ENCODE peak calls at places on chromosomes 12 and 14, in nine cellular contexts. S, P, B, J, M, U, O, L and A are unnamed samples.

GRCh38 chr12:12823308-12823707 is 10.2 kb downstream of the DDX47 start:
- DNase-seq in S (no peak), P (no peak), B (no peak), J (no peak), M (no peak), U (no peak), O (no peak), L (peak), A (no peak)

GRCh38 chr12:42756841-42757661 is 167.5 kb upstream of the PRICKLE1 start:
- DNase-seq in S (no peak), P (peak), B (peak), J (no peak), M (peak), U (no peak), O (no peak), L (peak), A (peak)

GRCh38 chr14:45947785-45948184 is 694.8 kb upstream of the MIS18BP1 start:
- DNase-seq in S (no peak), P (no peak), B (no peak), J (no peak), M (no peak), U (no peak), O (no peak), L (no peak), A (no peak)

GRCh38 chr14:103879570-103880333 is 32.4 kb upstream of the PPP1R13B start:
- DNase-seq in S (peak), P (no peak), B (no peak), J (peak), M (no peak), U (no peak), O (no peak), L (no peak), A (no peak)

GRCh38 chr14:102088012-102088792 is 1.4 kb upstream of the HSP90AA1 start:
- DNase-seq in S (peak), P (no peak), B (no peak), J (no peak), M (peak), U (peak), O (peak), L (peak), A (no peak)

GRCh38 chr12:21906919-21907642 is 34.1 kb downstream of the ABCC9 start:
- DNase-seq in S (no peak), P (no peak), B (no peak), J (no peak), M (peak), U (peak), O (no peak), L (peak), A (no peak)

GRCh38 chr12:53791735-53792326 is 40.1 kb upstream of the CISTR start:
- DNase-seq in S (no peak), P (no peak), B (peak), J (no peak), M (peak), U (no peak), O (no peak), L (peak), A (no peak)

GRCh38 chr12:21538259-21538658 is 12.2 kb downstream of the SPX start:
- DNase-seq in S (no peak), P (no peak), B (no peak), J (no peak), M (peak), U (no peak), O (no peak), L (no peak), A (no peak)

GRCh38 chr12:2290516-2291065 is 237.8 kb downstream of the CACNA1C start:
- DNase-seq in S (no peak), P (no peak), B (no peak), J (no peak), M (no peak), U (no peak), O (no peak), L (no peak), A (no peak)

GRCh38 chr14:64760146-64760755 is 56.0 kb downstream of the PLEKHG3 start:
- DNase-seq in S (peak), P (peak), B (peak), J (no peak), M (peak), U (no peak), O (peak), L (peak), A (no peak)

GRCh38 chr14:67524152-67524963 is 8.7 kb upstream of the PLEKHH1 start:
- DNase-seq in S (no peak), P (no peak), B (no peak), J (no peak), M (peak), U (no peak), O (no peak), L (no peak), A (no peak)

GRCh38 chr14:89615421-89615820 is 198.4 kb upstream of the FOXN3 start:
- DNase-seq in S (no peak), P (no peak), B (no peak), J (no peak), M (no peak), U (no peak), O (no peak), L (no peak), A (no peak)

GRCh38 chr14:101183376-101184103 is 280.0 kb upstream of the RTL1 start:
- DNase-seq in S (no peak), P (peak), B (no peak), J (peak), M (no peak), U (no peak), O (peak), L (no peak), A (no peak)

GRCh38 chr14:68518910-68519686 is 273.8 kb downstream of the ZFP36L1 start:
- DNase-seq in S (no peak), P (peak), B (no peak), J (no peak), M (peak), U (no peak), O (no peak), L (no peak), A (no peak)

GRCh38 chr14:43647302-43647701 is 859.8 kb downstream of the FSCB start:
- DNase-seq in S (no peak), P (no peak), B (no peak), J (no peak), M (no peak), U (no peak), O (peak), L (no peak), A (no peak)

GRCh38 chr14:51652168-51653095 is 722 bp downstream of the FRMD6 start:
- DNase-seq in S (no peak), P (no peak), B (no peak), J (peak), M (no peak), U (peak), O (peak), L (no peak), A (no peak)

GRCh38 chr12:57893460-57894353 is 47.2 kb upstream of the CTDSP2 start:
- DNase-seq in S (peak), P (peak), B (no peak), J (peak), M (peak), U (peak), O (no peak), L (peak), A (peak)

GRCh38 chr14:90510208-90510607 is 113.4 kb downstream of the CALM1 start:
- DNase-seq in S (no peak), P (no peak), B (no peak), J (peak), M (no peak), U (peak), O (no peak), L (no peak), A (no peak)

GRCh38 chr12:116492703-116493324 is 66.4 kb upstream of the MAP1LC3B2 start:
- DNase-seq in S (no peak), P (peak), B (peak), J (no peak), M (peak), U (no peak), O (no peak), L (peak), A (peak)

GRCh38 chr14:99792551-99793212 is 531 bp upstream of the EML1 start:
- DNase-seq in S (peak), P (peak), B (no peak), J (no peak), M (peak), U (no peak), O (no peak), L (peak), A (no peak)

GRCh38 chr12:69252033-69252432 is 12.7 kb downstream of the CPSF6 start:
- DNase-seq in S (no peak), P (no peak), B (no peak), J (no peak), M (peak), U (no peak), O (no peak), L (peak), A (no peak)

GRCh38 chr12:56574210-56574609 is 52.6 kb downstream of the RBMS2 start:
- DNase-seq in S (no peak), P (no peak), B (no peak), J (no peak), M (peak), U (no peak), O (no peak), L (peak), A (no peak)

DNA sequence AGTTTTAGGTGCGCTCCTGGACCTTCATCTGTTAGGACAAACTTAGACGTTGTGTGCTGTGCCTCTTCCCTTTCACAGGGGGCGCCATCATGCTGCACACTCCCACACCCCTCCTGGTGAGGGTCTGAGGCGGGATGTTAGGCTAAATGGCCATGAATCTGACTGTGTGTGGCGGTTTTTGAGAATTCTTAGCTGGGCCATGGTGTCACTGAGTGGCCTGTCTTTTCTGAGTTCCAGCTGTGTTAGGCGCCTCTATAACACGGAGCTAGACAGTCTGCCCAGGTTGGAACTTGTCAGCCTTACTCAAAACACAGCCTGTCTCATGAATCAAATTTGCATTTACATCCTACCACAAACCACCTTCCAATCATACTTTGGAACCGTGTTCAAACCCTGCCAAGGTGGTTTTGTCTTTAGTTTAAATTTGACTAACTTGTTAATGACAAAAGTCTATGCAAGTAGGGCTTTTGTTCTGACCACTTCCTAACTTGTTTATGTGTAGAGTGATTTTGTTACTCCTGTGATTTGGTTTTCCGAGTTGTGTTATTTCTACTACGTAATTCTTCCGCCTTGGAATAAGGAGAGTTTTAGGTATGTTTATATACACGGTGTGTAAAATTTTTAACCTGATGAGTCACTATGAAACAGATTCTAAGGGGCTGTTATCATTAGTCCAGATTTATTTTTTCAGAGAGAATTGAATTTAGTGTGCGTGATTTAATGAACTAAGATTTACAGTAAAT is 19.6 kb downstream of the ACVR1B start:
- DNase-seq in S (no peak), P (peak), B (no peak), J (no peak), M (peak), U (no peak), O (no peak), L (no peak), A (no peak)
- TF ChIP-seq CTCF in S (peak), P (peak), B (peak), J (no peak), M (peak), U (no peak), O (peak), L (peak), A (peak)

GRCh38 chr14:28142400-28143015 is 624.1 kb upstream of the FOXG1 start:
- DNase-seq in S (no peak), P (peak), B (no peak), J (no peak), M (peak), U (no peak), O (no peak), L (no peak), A (no peak)
- TF ChIP-seq CTCF in S (no peak), P (no peak), B (no peak), J (no peak), M (peak), U (no peak), O (no peak), L (no peak), A (no peak)

GRCh38 chr12:107014050-107014449 is 27.1 kb upstream of the MTERF2 start:
- DNase-seq in S (no peak), P (no peak), B (peak), J (no peak), M (no peak), U (no peak), O (no peak), L (no peak), A (no peak)
- TF ChIP-seq CTCF in S (peak), P (no peak), B (peak), J (peak), M (no peak), U (no peak), O (no peak), L (no peak), A (no peak)

DNA sequence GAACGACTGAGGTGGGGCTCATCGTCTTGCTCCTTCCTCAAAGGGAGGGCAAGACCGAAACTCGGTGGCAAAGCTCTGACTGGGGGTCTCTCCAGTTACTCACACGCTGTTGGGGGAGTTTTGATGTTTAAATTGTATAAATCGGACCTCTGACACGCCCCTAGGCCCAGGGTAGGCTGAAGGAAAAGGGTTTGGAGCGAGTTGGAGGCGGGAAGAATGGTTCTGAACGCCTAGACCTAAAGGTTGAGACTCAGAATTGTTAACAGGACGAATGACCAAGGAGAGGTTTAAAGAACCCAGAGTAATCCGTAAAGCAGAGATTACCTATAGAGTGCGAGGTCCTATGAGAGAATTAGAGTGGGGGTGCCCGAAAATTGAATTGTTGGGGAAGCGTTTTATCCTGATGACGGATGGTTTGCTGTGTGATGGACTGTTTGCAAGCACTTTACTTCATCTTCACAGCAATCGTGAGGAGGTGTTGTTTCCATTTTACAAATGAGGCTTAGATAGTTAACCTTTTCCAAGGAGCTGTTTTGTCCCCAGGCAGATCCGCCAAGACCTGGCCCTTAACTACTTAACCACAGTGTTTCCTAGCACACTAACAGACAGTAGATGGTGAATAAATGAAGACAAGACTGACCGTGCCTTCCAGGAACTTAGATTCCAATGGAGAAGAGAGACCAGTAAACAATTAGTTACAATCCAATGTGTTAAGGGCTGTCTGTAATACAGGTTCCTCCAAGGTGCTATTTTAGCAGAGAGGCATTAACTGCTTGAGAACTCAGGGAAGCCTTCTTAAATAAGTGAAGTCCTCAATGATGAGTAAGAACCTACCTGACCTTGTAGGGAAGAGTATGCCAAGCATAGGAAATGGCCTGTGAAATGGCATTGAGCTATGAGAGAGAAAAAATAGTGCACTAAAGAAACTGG is 929 bp upstream of the UBE2N start:
- DNase-seq in S (no peak), P (no peak), B (no peak), J (no peak), M (peak), U (no peak), O (no peak), L (no peak), A (no peak)
- TF ChIP-seq CTCF in S (no peak), P (no peak), B (no peak), J (no peak), M (no peak), U (no peak), O (no peak), L (no peak), A (no peak)

DNA sequence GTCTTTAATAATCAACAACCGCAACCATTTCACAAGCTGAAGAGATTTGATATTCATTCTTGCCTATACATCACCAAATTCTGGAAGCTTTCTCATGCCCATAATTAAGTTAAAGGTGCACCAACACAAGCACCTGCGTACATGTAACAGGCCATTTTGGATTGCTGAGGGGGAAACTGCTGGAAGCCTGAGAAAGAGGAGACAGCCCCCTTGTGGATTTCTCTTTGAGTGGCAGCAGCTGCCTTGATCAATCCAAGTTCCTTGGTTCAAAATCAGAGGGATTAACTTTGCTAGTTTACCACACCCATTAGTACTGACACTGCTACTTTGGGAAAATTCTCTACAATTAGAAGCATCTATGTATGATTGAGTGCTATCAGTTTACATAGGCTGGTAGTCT is 321.1 kb downstream of the NOVA1 start:
- DNase-seq in S (no peak), P (no peak), B (no peak), J (no peak), M (peak), U (no peak), O (no peak), L (no peak), A (no peak)
- TF ChIP-seq CTCF in S (no peak), P (no peak), B (no peak), J (no peak), M (peak), U (no peak), O (no peak), L (no peak), A (no peak)

GRCh38 chr12:79121486-79121885 is 256.9 kb downstream of the SYT1 start:
- DNase-seq in S (no peak), P (no peak), B (peak), J (no peak), M (no peak), U (no peak), O (no peak), L (no peak), A (no peak)

GRCh38 chr12:79124385-79124784 is 259.8 kb downstream of the SYT1 start:
- DNase-seq in S (no peak), P (no peak), B (no peak), J (no peak), M (no peak), U (no peak), O (no peak), L (no peak), A (no peak)

GRCh38 chr12:79115743-79116142 is 251.2 kb downstream of the SYT1 start:
- DNase-seq in S (no peak), P (no peak), B (no peak), J (no peak), M (no peak), U (no peak), O (no peak), L (no peak), A (no peak)

GRCh38 chr12:79114896-79115295 is 250.3 kb downstream of the SYT1 start:
- DNase-seq in S (no peak), P (no peak), B (no peak), J (no peak), M (no peak), U (no peak), O (no peak), L (no peak), A (no peak)

DNA sequence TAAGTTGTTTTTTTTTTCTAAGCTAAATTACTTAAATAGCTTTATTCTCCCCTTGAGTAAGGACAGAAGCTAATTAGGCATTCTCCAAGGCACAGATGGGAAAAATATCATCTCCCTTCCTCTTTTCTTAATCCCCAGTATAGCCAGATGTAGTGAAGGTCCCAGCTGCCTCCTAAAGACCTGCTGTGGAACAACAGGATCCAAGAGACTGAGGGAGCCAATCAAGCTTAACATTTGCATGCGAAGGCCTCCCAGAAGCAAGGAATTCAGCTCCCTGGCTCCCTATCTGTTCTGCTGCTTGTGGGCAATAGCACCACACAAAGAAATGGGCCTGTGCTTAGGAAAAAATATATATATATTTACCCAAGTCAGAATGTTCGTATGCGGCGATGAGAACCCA is 255.2 kb downstream of the SYT1 start:
- DNase-seq in S (no peak), P (no peak), B (no peak), J (no peak), M (no peak), U (no peak), O (no peak), L (no peak), A (no peak)
- TF ChIP-seq CTCF in S (no peak), P (peak), B (peak), J (no peak), M (no peak), U (no peak), O (no peak), L (no peak), A (no peak)

GRCh38 chr12:95858451-95859343 is at the start of gene SNRPF:
- DNase-seq in S (peak), P (peak), B (peak), J (peak), M (peak), U (peak), O (peak), L (peak), A (peak)
- TF ChIP-seq CTCF in S (no peak), P (no peak), B (peak), J (peak), M (peak), U (no peak), O (peak), L (peak), A (peak)

DNA sequence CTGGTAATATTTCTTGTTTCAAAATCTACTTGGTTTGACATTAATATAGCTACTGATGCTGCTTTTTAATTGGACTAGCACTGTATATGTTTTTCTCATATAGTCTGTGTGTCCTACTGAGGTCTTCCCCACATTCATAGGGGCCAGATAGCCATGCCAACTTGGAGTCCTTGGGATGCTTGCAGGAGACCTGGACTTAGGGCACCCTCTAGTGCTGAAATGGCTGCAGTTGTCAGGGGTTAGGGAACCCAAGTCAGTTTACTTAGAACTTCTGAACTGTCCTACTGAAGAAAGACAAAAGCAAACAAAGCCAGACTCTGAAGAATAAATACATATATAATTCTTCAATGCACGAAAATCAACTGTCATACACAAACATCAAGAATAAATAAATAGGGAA is 279.9 kb upstream of the SYT1 start:
- DNase-seq in S (no peak), P (peak), B (peak), J (no peak), M (peak), U (no peak), O (no peak), L (peak), A (no peak)
- TF ChIP-seq CTCF in S (no peak), P (peak), B (peak), J (no peak), M (peak), U (no peak), O (no peak), L (peak), A (peak)

GRCh38 chr12:4939418-4940023 is 29.8 kb downstream of the KCNA1 start:
- DNase-seq in S (no peak), P (no peak), B (no peak), J (no peak), M (no peak), U (no peak), O (no peak), L (no peak), A (no peak)
- TF ChIP-seq CTCF in S (no peak), P (no peak), B (no peak), J (no peak), M (no peak), U (no peak), O (no peak), L (peak), A (peak)